ENCODE peak calls at places on chromosomes 6 and 20, in four cellular contexts. O, Y, G and M are unnamed samples.

GRCh38 chr6:166516256-166516655 is 70.2 kb downstream of the RAMACL start:
- DNase-seq in G (no peak), Y (no peak), O (no peak), M (no peak)

GRCh38 chr6:19999319-20000191 is 162.4 kb downstream of the ID4 start:
- DNase-seq in G (peak), O (no peak), Y (no peak), M (no peak)

GRCh38 chr6:140490086-140490485 is 1115.6 kb upstream of the CITED2 start:
- DNase-seq in O (no peak), Y (no peak), G (no peak), M (no peak)

GRCh38 chr6:82877213-82878195 is 188.1 kb downstream of the UBE3D start:
- DNase-seq in Y (no peak), O (no peak), G (no peak), M (no peak)

GRCh38 chr20:52104546-52105044 is 87.0 kb downstream of the ZFP64 start:
- DNase-seq in Y (no peak), O (peak), G (no peak), M (no peak)

GRCh38 chr6:166019214-166019613 is 148.4 kb downstream of the TBXT start:
- DNase-seq in G (no peak), Y (no peak), O (no peak), M (no peak)

GRCh38 chr20:63641146-63641791 is 12.0 kb downstream of the STMN3 start:
- DNase-seq in Y (peak), O (no peak), G (no peak), M (peak)

GRCh38 chr20:17992847-17993508 is 24.2 kb downstream of the MGME1 start:
- DNase-seq in O (no peak), G (peak), Y (no peak), M (no peak)

GRCh38 chr20:44154521-44155001 is 32.4 kb downstream of the JPH2 start:
- DNase-seq in O (no peak), G (no peak), Y (no peak), M (no peak)

GRCh38 chr6:39587080-39587479 is 138.1 kb downstream of the KIF6 start:
- DNase-seq in G (no peak), O (no peak), Y (no peak), M (no peak)

GRCh38 chr20:23032679-23033078 is 2.4 kb upstream of the SSTR4 start:
- DNase-seq in Y (no peak), O (no peak), G (no peak), M (no peak)

GRCh38 chr6:112786801-112787200 is 439.7 kb downstream of the RFPL4B start:
- DNase-seq in G (no peak), Y (no peak), O (no peak), M (no peak)

GRCh38 chr20:40882173-40882572 is 146.4 kb upstream of the TOP1 start:
- DNase-seq in Y (no peak), G (peak), O (no peak), M (no peak)

GRCh38 chr6:80022803-80023202 is 18.4 kb downstream of the TTK start:
- DNase-seq in O (no peak), G (no peak), Y (no peak), M (no peak)

GRCh38 chr20:50686767-50687266 is 4.5 kb downstream of the RIPOR3 start:
- DNase-seq in G (no peak), O (no peak), Y (no peak), M (no peak)

GRCh38 chr6:111540971-111541719 is 58.1 kb upstream of the REV3L start:
- DNase-seq in O (no peak), G (no peak), Y (no peak), M (no peak)

GRCh38 chr6:30839666-30840065 is 44.7 kb upstream of the DDR1 start:
- DNase-seq in G (no peak), O (no peak), Y (no peak), M (no peak)

GRCh38 chr6:169831450-169832246 is 80.2 kb downstream of the ERMARD start:
- DNase-seq in O (peak), Y (peak), G (peak), M (peak)

GRCh38 chr6:123276439-123277045 is 280.5 kb downstream of the CLVS2 start:
- DNase-seq in O (no peak), Y (no peak), G (no peak), M (no peak)

GRCh38 chr20:38889792-38890496 is 36.3 kb upstream of the FAM83D start:
- DNase-seq in Y (no peak), G (no peak), O (no peak), M (no peak)

GRCh38 chr6:38640216-38640909 is 634 bp upstream of the BTBD9 start:
- DNase-seq in O (no peak), Y (no peak), G (no peak), M (no peak)

GRCh38 chr6:77341058-77341986 is 122.0 kb downstream of the HTR1B start:
- DNase-seq in G (no peak), Y (peak), O (no peak), M (peak)

GRCh38 chr20:35341366-35342028 is 49.3 kb upstream of the FAM83C start:
- DNase-seq in Y (no peak), G (no peak), O (no peak), M (no peak)

GRCh38 chr6:12009904-12010634 is 2.0 kb upstream of the HIVEP1 start:
- DNase-seq in G (no peak), O (peak), Y (no peak), M (no peak)

GRCh38 chr6:13487122-13488014 is at the start of gene GFOD1:
- DNase-seq in Y (peak), G (peak), O (peak), M (peak)

GRCh38 chr20:13389115-13389514 is 168.0 kb downstream of the ISM1 start:
- DNase-seq in O (no peak), G (no peak), Y (no peak), M (no peak)

GRCh38 chr20:16236589-16237241 is 336.5 kb downstream of the KIF16B start:
- DNase-seq in G (no peak), O (no peak), Y (no peak), M (no peak)

GRCh38 chr20:478010-478948 is 15.9 kb upstream of the TBC1D20 start:
- DNase-seq in Y (no peak), G (no peak), O (no peak), M (no peak)

GRCh38 chr20:36270744-36271638 is 34.7 kb downstream of the AAR2 start:
- DNase-seq in G (no peak), O (no peak), Y (no peak), M (no peak)

GRCh38 chr20:3543901-3544507 is 73.2 kb downstream of the ATRN start:
- DNase-seq in O (no peak), G (no peak), Y (no peak), M (no peak)

GRCh38 chr6:132712366-132712765 is 1.5 kb downstream of the VNN1 start:
- DNase-seq in O (no peak), G (no peak), Y (no peak), M (no peak)

GRCh38 chr6:53005667-53006250 is 10.7 kb upstream of the GSTA4 start:
- DNase-seq in Y (no peak), G (no peak), O (no peak), M (no peak)